ENCODE peak calls at places on chromosomes 2 and 18, in five cellular contexts. K, X, Z, L and E are unnamed samples.
A peak's percentile ranks its signal among the peaks of the same experiment; 100 is the strongest.

GRCh38 chr2:211900518-211900917 is 638.1 kb downstream of the ERBB4 start:
- DNase-seq in X (no peak), Z (no peak), L (no peak), K (no peak), E (no peak)

GRCh38 chr2:68287580-68288441 is 31.9 kb downstream of the CNRIP1 start:
- DNase-seq in X (no peak), K (no peak), L (peak; percentile 41), Z (no peak), E (peak; percentile 53)

GRCh38 chr2:146927080-146927714 is 917.6 kb upstream of the ACVR2A start:
- DNase-seq in L (peak; percentile 17), Z (peak; percentile 74), X (peak; percentile 27), K (no peak), E (peak; percentile 57)

GRCh38 chr2:121092095-121092494 is 192.9 kb downstream of the TFCP2L1 start:
- DNase-seq in L (no peak), K (no peak), Z (no peak), X (peak; percentile 53), E (no peak)

GRCh38 chr18:31100598-31101147 is 1.5 kb downstream of the DSC2 start:
- DNase-seq in L (peak; percentile 50), X (peak; percentile 56), K (no peak), Z (peak; percentile 49), E (no peak)

GRCh38 chr2:234635284-234635683 is 138.4 kb upstream of the ARL4C start:
- DNase-seq in L (no peak), K (no peak), Z (no peak), X (no peak), E (no peak)

GRCh38 chr2:1726558-1726957 is 17.8 kb downstream of the PXDN start:
- DNase-seq in X (no peak), Z (no peak), K (no peak), L (no peak), E (no peak)

GRCh38 chr2:68994864-68995263 is 18.1 kb upstream of the ANTXR1 start:
- DNase-seq in K (no peak), L (no peak), Z (no peak), X (no peak), E (peak; percentile 84)

GRCh38 chr18:48867978-48868377 is 82.8 kb downstream of the SMAD7 start:
- DNase-seq in Z (no peak), X (no peak), L (no peak), K (no peak), E (no peak)

GRCh38 chr18:23871410-23871809 is 143.1 kb upstream of the TTC39C start:
- DNase-seq in L (peak; percentile 13), X (peak; percentile 71), Z (peak; percentile 82), K (peak; percentile 50), E (peak; percentile 5)

GRCh38 chr18:48405108-48405507 is 4.1 kb downstream of the ZBTB7C start:
- DNase-seq in X (no peak), K (no peak), L (no peak), Z (no peak), E (no peak)

GRCh38 chr2:211103989-211104388 is 547.6 kb downstream of the CPS1 start:
- DNase-seq in K (no peak), L (no peak), Z (peak; percentile 66), X (peak; percentile 10), E (no peak)

GRCh38 chr2:202113571-202114142 is 40.6 kb downstream of the KIAA2012 start:
- DNase-seq in X (no peak), K (no peak), L (no peak), Z (no peak), E (no peak)

GRCh38 chr2:51880153-51880552 is 848.2 kb upstream of the NRXN1 start:
- DNase-seq in L (no peak), X (no peak), Z (no peak), K (no peak), E (no peak)

GRCh38 chr2:39851691-39852110 is 72.6 kb upstream of the THUMPD2 start:
- DNase-seq in K (no peak), X (no peak), L (peak; percentile 16), Z (no peak), E (peak; percentile 29)

GRCh38 chr18:48939368-48940097 is 11.2 kb downstream of the SMAD7 start:
- DNase-seq in K (no peak), Z (no peak), X (no peak), L (peak; percentile 26), E (no peak)

GRCh38 chr2:188414869-188415753 is 123.4 kb downstream of the GULP1 start:
- DNase-seq in X (no peak), Z (no peak), L (no peak), K (no peak), E (no peak)

GRCh38 chr2:201798252-201798918 is 8.0 kb upstream of the CDK15 start:
- DNase-seq in X (no peak), L (no peak), K (no peak), Z (no peak), E (peak; percentile 94)

GRCh38 chr2:240919786-240920782 is 13.9 kb downstream of the CROCC2 start:
- DNase-seq in L (peak; percentile 1), K (peak; percentile 65), X (peak; percentile 7), Z (peak; percentile 39), E (no peak)

GRCh38 chr2:219017166-219017931 is 24.0 kb downstream of the CFAP65 start:
- DNase-seq in L (no peak), K (no peak), Z (no peak), X (no peak), E (no peak)

GRCh38 chr2:25419678-25420242 is 78.0 kb upstream of the DNMT3A start:
- DNase-seq in K (no peak), L (no peak), Z (peak; percentile 77), X (peak; percentile 56), E (no peak)

DNA sequence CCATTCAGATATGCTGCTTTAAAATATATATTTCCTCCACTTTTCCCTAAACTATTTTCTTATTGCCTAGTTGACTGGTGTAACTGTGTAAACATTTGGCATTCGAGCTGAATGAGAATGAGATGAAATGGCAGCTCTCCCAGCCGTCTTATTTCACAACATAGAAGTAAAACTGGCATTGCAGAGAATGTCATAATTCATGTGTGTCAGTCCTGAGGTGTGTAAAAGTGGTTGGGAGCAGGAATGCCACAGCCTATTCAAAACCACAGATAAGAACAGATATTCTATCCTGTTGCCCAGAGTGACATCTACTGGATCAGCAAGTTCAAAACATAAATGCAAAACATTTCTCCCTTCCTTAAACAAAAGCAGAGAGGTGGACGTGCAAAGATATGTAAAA is 565.5 kb upstream of the CHAC2 start:
- DNase-seq in L (peak; percentile 88), Z (no peak), X (peak; percentile 24), K (no peak), E (peak; percentile 94)
- TF ChIP-seq CTCF in L (no peak), Z (peak; percentile 46), X (no peak), K (no peak), E (peak; percentile 48)

GRCh38 chr2:195677290-195677689 is 20.3 kb downstream of the SLC39A10 start:
- DNase-seq in L (no peak), X (no peak), Z (no peak), K (no peak), E (no peak)

GRCh38 chr2:195674491-195675226 is 17.6 kb downstream of the SLC39A10 start:
- DNase-seq in Z (no peak), K (no peak), L (no peak), X (no peak), E (no peak)

GRCh38 chr2:195671563-195671962 is 14.5 kb downstream of the SLC39A10 start:
- DNase-seq in Z (no peak), X (no peak), L (no peak), K (no peak), E (no peak)

GRCh38 chr2:195675783-195676427 is 18.9 kb downstream of the SLC39A10 start:
- DNase-seq in Z (no peak), K (no peak), X (no peak), L (no peak), E (no peak)

GRCh38 chr2:195672674-195673073 is 15.6 kb downstream of the SLC39A10 start:
- DNase-seq in X (no peak), Z (no peak), K (no peak), L (no peak), E (no peak)
- TF ChIP-seq CTCF in X (no peak), Z (peak; percentile 41), K (peak; percentile 44), L (no peak), E (no peak)

GRCh38 chr2:73197579-73197978 is 4.8 kb upstream of the NOTO start:
- DNase-seq in K (no peak), L (no peak), Z (no peak), X (no peak), E (no peak)

GRCh38 chr2:73208258-73208657 is 5.8 kb upstream of the SMYD5 start:
- DNase-seq in X (no peak), L (no peak), Z (no peak), K (no peak), E (no peak)

GRCh38 chr2:73205611-73206010 is 3.2 kb downstream of the NOTO start:
- DNase-seq in L (no peak), K (no peak), Z (no peak), X (no peak), E (peak; percentile 3)

GRCh38 chr2:73202156-73203054 is at the start of gene NOTO:
- DNase-seq in K (no peak), Z (no peak), X (no peak), L (peak; percentile 21), E (no peak)

DNA sequence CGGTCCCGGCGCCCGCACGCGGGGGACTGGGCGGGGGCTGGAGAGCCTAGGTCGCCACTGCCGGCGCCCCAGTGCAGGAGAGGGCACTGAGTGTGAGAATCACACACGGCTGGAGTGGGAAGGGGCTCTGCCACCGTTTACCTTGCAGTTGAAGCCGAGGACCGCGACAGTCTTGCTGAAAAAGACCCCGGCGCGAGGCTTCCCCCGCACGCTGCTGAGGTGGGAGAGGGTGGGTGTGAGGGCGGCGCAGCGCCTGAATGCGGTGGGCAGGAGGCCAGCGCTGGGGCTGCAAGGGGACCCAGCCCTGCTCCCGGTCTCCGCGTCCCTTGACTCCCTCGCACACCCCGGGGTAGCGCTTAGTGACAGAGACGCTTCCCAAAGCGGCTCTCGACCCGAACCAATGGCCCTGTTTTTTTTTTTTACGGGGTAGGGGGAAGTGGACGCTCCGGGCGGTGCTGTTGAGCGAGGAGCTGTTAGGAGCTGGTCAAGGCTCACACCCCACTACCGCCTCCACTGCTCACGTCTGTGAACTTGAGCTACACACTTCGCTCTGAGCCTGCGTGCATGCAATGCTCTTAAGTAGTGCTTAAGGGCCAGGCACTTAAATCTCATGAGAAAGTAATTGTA is 794 bp downstream of the NOTO start:
- DNase-seq in Z (no peak), K (no peak), L (no peak), X (no peak), E (no peak)
- TF ChIP-seq CTCF in Z (no peak), K (no peak), L (no peak), X (no peak), E (no peak)

GRCh38 chr18:8478166-8478967 is 130.9 kb upstream of the RAB12 start:
- DNase-seq in L (peak; percentile 52), Z (peak; percentile 77), X (peak; percentile 57), K (peak; percentile 80), E (no peak)

GRCh38 chr18:8478968-8479370 is 130.3 kb upstream of the RAB12 start:
- DNase-seq in Z (peak; percentile 19), X (no peak), K (no peak), L (no peak), E (no peak)

GRCh38 chr18:8477615-8478014 is 131.6 kb upstream of the RAB12 start:
- DNase-seq in Z (peak; percentile 28), K (no peak), L (no peak), X (no peak), E (no peak)

GRCh38 chr18:8479826-8480225 is 129.4 kb upstream of the RAB12 start:
- DNase-seq in K (no peak), X (no peak), Z (peak; percentile 27), L (no peak), E (no peak)

GRCh38 chr18:8480506-8481328 is 128.5 kb upstream of the RAB12 start:
- DNase-seq in L (peak; percentile 51), K (no peak), X (no peak), Z (peak; percentile 41), E (peak; percentile 70)
- TF ChIP-seq CTCF in L (peak; percentile 35), K (peak; percentile 77), X (peak; percentile 27), Z (peak; percentile 29), E (peak; percentile 77)